ENCODE peak calls at places on chromosomes 2 and 18, in ten cellular contexts. One of them, this sample, is unnamed.

GRCh38 chr2:207240649-207241048 is 74.9 kb upstream of the KLF7 start:
- DNase-seq in lower lobe of right lung: no peak
- DNase-seq in HL-60: no peak
- DNase-seq in stimulated activated CD8-positive, alpha-beta memory T cell treated with anti-CD3 and anti-CD28 coated beads, Interleukin-2, amount 100 ng/mL, for 48 hours: no peak
- DNase-seq in BJ: no peak
- DNase-seq in NCI-H2081: no peak
- DNase-seq in stomach: no peak
- DNase-seq in mucosa of gallbladder: no peak
- DNase-seq in T-helper 22 cell: no peak
- DNase-seq in NCI-H1417: no peak
- DNase-seq in this sample: no peak

GRCh38 chr18:35005963-35006577 is 35.1 kb upstream of the MAPRE2 start:
- DNase-seq in lower lobe of right lung: no peak
- DNase-seq in HL-60: peak; percentile 20
- DNase-seq in stimulated activated CD8-positive, alpha-beta memory T cell treated with anti-CD3 and anti-CD28 coated beads, Interleukin-2, amount 100 ng/mL, for 48 hours: no peak
- DNase-seq in BJ: no peak
- DNase-seq in NCI-H2081: peak; percentile 60
- DNase-seq in stomach: no peak
- DNase-seq in mucosa of gallbladder: peak; percentile 30
- DNase-seq in T-helper 22 cell: no peak
- DNase-seq in NCI-H1417: peak; percentile 89
- DNase-seq in this sample: peak; percentile 12

GRCh38 chr2:179729961-179730360 is 131.5 kb downstream of the ZNF385B start:
- DNase-seq in lower lobe of right lung: no peak
- DNase-seq in HL-60: no peak
- DNase-seq in stimulated activated CD8-positive, alpha-beta memory T cell treated with anti-CD3 and anti-CD28 coated beads, Interleukin-2, amount 100 ng/mL, for 48 hours: no peak
- DNase-seq in BJ: no peak
- DNase-seq in NCI-H2081: no peak
- DNase-seq in stomach: no peak
- DNase-seq in mucosa of gallbladder: no peak
- DNase-seq in T-helper 22 cell: no peak
- DNase-seq in NCI-H1417: no peak
- DNase-seq in this sample: no peak

GRCh38 chr2:66803651-66804050 is 368.7 kb downstream of the MEIS1 start:
- DNase-seq in lower lobe of right lung: no peak
- DNase-seq in HL-60: no peak
- DNase-seq in stimulated activated CD8-positive, alpha-beta memory T cell treated with anti-CD3 and anti-CD28 coated beads, Interleukin-2, amount 100 ng/mL, for 48 hours: no peak
- DNase-seq in BJ: no peak
- DNase-seq in NCI-H2081: no peak
- DNase-seq in stomach: no peak
- DNase-seq in mucosa of gallbladder: no peak
- DNase-seq in T-helper 22 cell: no peak
- DNase-seq in NCI-H1417: no peak
- DNase-seq in this sample: no peak

GRCh38 chr2:40103163-40103562 is 324.1 kb upstream of the THUMPD2 start:
- DNase-seq in lower lobe of right lung: no peak
- DNase-seq in HL-60: no peak
- DNase-seq in stimulated activated CD8-positive, alpha-beta memory T cell treated with anti-CD3 and anti-CD28 coated beads, Interleukin-2, amount 100 ng/mL, for 48 hours: no peak
- DNase-seq in BJ: peak; percentile 66
- DNase-seq in NCI-H2081: no peak
- DNase-seq in stomach: no peak
- DNase-seq in mucosa of gallbladder: no peak
- DNase-seq in T-helper 22 cell: no peak
- DNase-seq in NCI-H1417: no peak
- DNase-seq in this sample: no peak

GRCh38 chr2:185127412-185127811 is 529.1 kb downstream of the ZNF804A start:
- DNase-seq in lower lobe of right lung: no peak
- DNase-seq in HL-60: no peak
- DNase-seq in stimulated activated CD8-positive, alpha-beta memory T cell treated with anti-CD3 and anti-CD28 coated beads, Interleukin-2, amount 100 ng/mL, for 48 hours: no peak
- DNase-seq in BJ: no peak
- DNase-seq in NCI-H2081: no peak
- DNase-seq in stomach: no peak
- DNase-seq in mucosa of gallbladder: no peak
- DNase-seq in T-helper 22 cell: no peak
- DNase-seq in NCI-H1417: peak; percentile 39
- DNase-seq in this sample: no peak

GRCh38 chr2:218992703-218993344 is 398 bp downstream of the CRYBA2 start:
- DNase-seq in lower lobe of right lung: no peak
- DNase-seq in HL-60: no peak
- DNase-seq in stimulated activated CD8-positive, alpha-beta memory T cell treated with anti-CD3 and anti-CD28 coated beads, Interleukin-2, amount 100 ng/mL, for 48 hours: no peak
- DNase-seq in BJ: no peak
- DNase-seq in NCI-H2081: peak; percentile 41
- DNase-seq in stomach: no peak
- DNase-seq in mucosa of gallbladder: no peak
- DNase-seq in T-helper 22 cell: no peak
- DNase-seq in NCI-H1417: peak; percentile 86
- DNase-seq in this sample: no peak

GRCh38 chr2:234669611-234670010 is 172.7 kb upstream of the ARL4C start:
- DNase-seq in lower lobe of right lung: no peak
- DNase-seq in HL-60: no peak
- DNase-seq in stimulated activated CD8-positive, alpha-beta memory T cell treated with anti-CD3 and anti-CD28 coated beads, Interleukin-2, amount 100 ng/mL, for 48 hours: no peak
- DNase-seq in BJ: no peak
- DNase-seq in NCI-H2081: no peak
- DNase-seq in stomach: no peak
- DNase-seq in mucosa of gallbladder: peak; percentile 9
- DNase-seq in T-helper 22 cell: no peak
- DNase-seq in NCI-H1417: no peak
- DNase-seq in this sample: no peak

GRCh38 chr2:123532999-123533398 is 492.1 kb upstream of the CNTNAP5 start:
- DNase-seq in lower lobe of right lung: no peak
- DNase-seq in HL-60: no peak
- DNase-seq in stimulated activated CD8-positive, alpha-beta memory T cell treated with anti-CD3 and anti-CD28 coated beads, Interleukin-2, amount 100 ng/mL, for 48 hours: no peak
- DNase-seq in BJ: no peak
- DNase-seq in NCI-H2081: no peak
- DNase-seq in stomach: no peak
- DNase-seq in mucosa of gallbladder: no peak
- DNase-seq in T-helper 22 cell: no peak
- DNase-seq in NCI-H1417: no peak
- DNase-seq in this sample: no peak

GRCh38 chr2:148802448-148803220 is 72.4 kb upstream of the KIF5C start:
- DNase-seq in lower lobe of right lung: no peak
- DNase-seq in HL-60: no peak
- DNase-seq in stimulated activated CD8-positive, alpha-beta memory T cell treated with anti-CD3 and anti-CD28 coated beads, Interleukin-2, amount 100 ng/mL, for 48 hours: no peak
- DNase-seq in BJ: no peak
- DNase-seq in NCI-H2081: no peak
- DNase-seq in stomach: no peak
- DNase-seq in mucosa of gallbladder: no peak
- DNase-seq in T-helper 22 cell: no peak
- DNase-seq in NCI-H1417: no peak
- DNase-seq in this sample: no peak

GRCh38 chr18:52605345-52605744 is 265.3 kb downstream of the DCC start:
- DNase-seq in lower lobe of right lung: no peak
- DNase-seq in HL-60: no peak
- DNase-seq in stimulated activated CD8-positive, alpha-beta memory T cell treated with anti-CD3 and anti-CD28 coated beads, Interleukin-2, amount 100 ng/mL, for 48 hours: no peak
- DNase-seq in BJ: no peak
- DNase-seq in NCI-H2081: no peak
- DNase-seq in stomach: no peak
- DNase-seq in mucosa of gallbladder: no peak
- DNase-seq in T-helper 22 cell: no peak
- DNase-seq in NCI-H1417: no peak
- DNase-seq in this sample: no peak